ENCODE peak calls at places on chromosomes 5 and 9, in five cellular contexts. R is OCI-M1, Q is T-cell, U is Ammon's horn, A is kidney tubule cell. I is an unnamed sample.

GRCh38 chr5:98170994-98171393 is 602.5 kb upstream of the RGMB start:
- DNase-seq in R (no peak), Q (no peak), U (no peak), A (no peak), I (no peak)

GRCh38 chr5:173573126-173573960 is 43.1 kb downstream of the BOD1 start:
- DNase-seq in R (peak), Q (peak), U (peak), A (peak), I (peak)

GRCh38 chr5:41503860-41504259 is 6.5 kb downstream of the PLCXD3 start:
- DNase-seq in R (no peak), Q (no peak), U (no peak), A (no peak), I (no peak)

GRCh38 chr5:8135742-8136141 is 266.8 kb downstream of the MTRR start:
- DNase-seq in R (no peak), Q (no peak), U (no peak), A (no peak), I (no peak)

GRCh38 chr5:172150514-172151425 is 37.3 kb downstream of the STK10 start:
- DNase-seq in R (peak), Q (peak), U (peak), A (no peak), I (no peak)

GRCh38 chr5:104643320-104643719 is 1080.7 kb upstream of the NUDT12 start:
- DNase-seq in R (no peak), Q (no peak), U (no peak), A (peak), I (no peak)

GRCh38 chr5:17161669-17162068 is 55.8 kb upstream of the BASP1 start:
- DNase-seq in R (no peak), Q (no peak), U (no peak), A (no peak), I (no peak)

GRCh38 chr9:126464694-126465441 is 138.2 kb downstream of the MVB12B start:
- DNase-seq in R (no peak), Q (no peak), U (no peak), A (no peak), I (no peak)

GRCh38 chr5:132460835-132461230 is 29.7 kb downstream of the IRF1 start:
- DNase-seq in R (no peak), Q (no peak), U (no peak), A (no peak), I (no peak)

GRCh38 chr5:111224561-111224989 is 391 bp downstream of the CAMK4 start:
- DNase-seq in R (no peak), Q (no peak), U (peak), A (no peak), I (no peak)

GRCh38 chr5:3075309-3075708 is 323.8 kb upstream of the IRX2 start:
- DNase-seq in R (no peak), Q (no peak), U (no peak), A (no peak), I (no peak)

GRCh38 chr5:8391916-8392315 is 523.0 kb downstream of the MTRR start:
- DNase-seq in R (no peak), Q (no peak), U (no peak), A (peak), I (peak)

GRCh38 chr9:112332272-112332671 is 1.1 kb downstream of the PTBP3 start:
- DNase-seq in R (peak), Q (no peak), U (no peak), A (no peak), I (no peak)

GRCh38 chr5:144484124-144484897 is 313.6 kb downstream of the KCTD16 start:
- DNase-seq in R (no peak), Q (no peak), U (no peak), A (peak), I (peak)

GRCh38 chr5:71891406-71891805 is 172.3 kb downstream of the CARTPT start:
- DNase-seq in R (no peak), Q (no peak), U (no peak), A (no peak), I (no peak)

GRCh38 chr5:44361626-44362002 is 27.6 kb downstream of the FGF10 start:
- DNase-seq in R (no peak), Q (no peak), U (no peak), A (no peak), I (no peak)

GRCh38 chr9:69379250-69379982 is 54.4 kb downstream of the ENTREP1 start:
- DNase-seq in R (no peak), Q (no peak), U (no peak), A (peak), I (peak)

GRCh38 chr5:138529812-138530211 is 13.2 kb downstream of the ETF1 start:
- DNase-seq in R (no peak), Q (no peak), U (no peak), A (no peak), I (no peak)

GRCh38 chr5:108271127-108271526 is 110.8 kb downstream of the FBXL17 start:
- DNase-seq in R (peak), Q (no peak), U (no peak), A (no peak), I (no peak)

GRCh38 chr5:126253406-126253805 is 169.8 kb upstream of the GRAMD2B start:
- DNase-seq in R (no peak), Q (no peak), U (peak), A (peak), I (peak)

GRCh38 chr5:54518146-54519082 is 855 bp downstream of the SNX18 start:
- DNase-seq in R (peak), Q (peak), U (no peak), A (peak), I (peak)

I was measured in Caki2.